ENCODE peak calls at places on chromosomes 3 and 15, in five cellular contexts. One of them, this sample, is unnamed.

GRCh38 chr15:83064859-83065258 is 2.2 kb downstream of the BTBD1 start:
- DNase-seq in IMR-90: peak
- DNase-seq in prostate gland: no peak
- DNase-seq in stomach: no peak
- DNase-seq in astrocyte of the spinal cord: no peak
- DNase-seq in this sample: no peak

GRCh38 chr15:39542385-39543065 is 38.4 kb upstream of the THBS1 start:
- DNase-seq in astrocyte of the spinal cord: no peak
- DNase-seq in IMR-90: no peak
- DNase-seq in stomach: no peak
- DNase-seq in prostate gland: no peak
- DNase-seq in this sample: no peak

GRCh38 chr3:187319699-187320302 is 28.3 kb upstream of the MASP1 start:
- DNase-seq in IMR-90: peak
- DNase-seq in stomach: peak
- DNase-seq in prostate gland: peak
- DNase-seq in astrocyte of the spinal cord: peak
- DNase-seq in this sample: no peak

GRCh38 chr15:23064156-23064555 is 24.8 kb upstream of the TUBGCP5 start:
- DNase-seq in IMR-90: no peak
- DNase-seq in prostate gland: no peak
- DNase-seq in stomach: no peak
- DNase-seq in astrocyte of the spinal cord: no peak
- DNase-seq in this sample: no peak

GRCh38 chr3:185928532-185928931 is 9.3 kb downstream of the TRA2B start:
- DNase-seq in stomach: no peak
- DNase-seq in prostate gland: no peak
- DNase-seq in IMR-90: no peak
- DNase-seq in astrocyte of the spinal cord: no peak
- DNase-seq in this sample: no peak

GRCh38 chr3:100401674-100402036 is 316 bp downstream of the LNP1 start:
- DNase-seq in prostate gland: peak
- DNase-seq in stomach: no peak
- DNase-seq in astrocyte of the spinal cord: no peak
- DNase-seq in IMR-90: peak
- DNase-seq in this sample: no peak

GRCh38 chr3:75001330-75001729 is 386.9 kb upstream of the CNTN3 start:
- DNase-seq in IMR-90: peak
- DNase-seq in stomach: no peak
- DNase-seq in prostate gland: no peak
- DNase-seq in astrocyte of the spinal cord: no peak
- DNase-seq in this sample: no peak

GRCh38 chr15:40743466-40743865 is 11.6 kb downstream of the RMDN3 start:
- DNase-seq in stomach: no peak
- DNase-seq in astrocyte of the spinal cord: no peak
- DNase-seq in IMR-90: no peak
- DNase-seq in prostate gland: no peak
- DNase-seq in this sample: no peak

GRCh38 chr3:153289334-153289808 is 127.3 kb downstream of the RAP2B start:
- DNase-seq in IMR-90: peak
- DNase-seq in stomach: no peak
- DNase-seq in astrocyte of the spinal cord: no peak
- DNase-seq in prostate gland: no peak
- DNase-seq in this sample: no peak

GRCh38 chr3:149783576-149783975 is 8.8 kb downstream of the ANKUB1 start:
- DNase-seq in IMR-90: peak
- DNase-seq in astrocyte of the spinal cord: peak
- DNase-seq in stomach: no peak
- DNase-seq in prostate gland: no peak
- DNase-seq in this sample: peak

GRCh38 chr3:68631810-68632545 is 300.4 kb downstream of the TAFA4 start:
- DNase-seq in astrocyte of the spinal cord: no peak
- DNase-seq in IMR-90: no peak
- DNase-seq in prostate gland: no peak
- DNase-seq in stomach: no peak
- DNase-seq in this sample: no peak

GRCh38 chr3:185779461-185779860 is 45.4 kb downstream of the IGF2BP2 start:
- DNase-seq in IMR-90: no peak
- DNase-seq in prostate gland: no peak
- DNase-seq in astrocyte of the spinal cord: no peak
- DNase-seq in stomach: no peak
- DNase-seq in this sample: no peak

GRCh38 chr15:55319537-55320325 is 709 bp downstream of the PIGB start:
- DNase-seq in prostate gland: no peak
- DNase-seq in stomach: peak
- DNase-seq in IMR-90: peak
- DNase-seq in astrocyte of the spinal cord: peak
- DNase-seq in this sample: no peak

GRCh38 chr15:71440479-71441071 is 325.3 kb downstream of the THSD4 start:
- DNase-seq in stomach: no peak
- DNase-seq in astrocyte of the spinal cord: peak
- DNase-seq in prostate gland: no peak
- DNase-seq in IMR-90: peak
- DNase-seq in this sample: peak

GRCh38 chr3:81716870-81717509 is 44.5 kb downstream of the GBE1 start:
- DNase-seq in stomach: peak
- DNase-seq in astrocyte of the spinal cord: peak
- DNase-seq in IMR-90: peak
- DNase-seq in prostate gland: no peak
- DNase-seq in this sample: peak

GRCh38 chr15:62280625-62281024 is 115.5 kb upstream of the C2CD4B start:
- DNase-seq in stomach: no peak
- DNase-seq in prostate gland: no peak
- DNase-seq in astrocyte of the spinal cord: no peak
- DNase-seq in IMR-90: no peak
- DNase-seq in this sample: no peak

GRCh38 chr3:73453676-73454075 is 171.1 kb downstream of the PDZRN3 start:
- DNase-seq in stomach: no peak
- DNase-seq in IMR-90: peak
- DNase-seq in astrocyte of the spinal cord: peak
- DNase-seq in prostate gland: no peak
- DNase-seq in this sample: no peak

GRCh38 chr3:123657578-123657977 is 72.7 kb upstream of the HACD2 start:
- DNase-seq in IMR-90: peak
- DNase-seq in astrocyte of the spinal cord: no peak
- DNase-seq in prostate gland: no peak
- DNase-seq in stomach: no peak
- DNase-seq in this sample: no peak

GRCh38 chr3:43873723-43874122 is 183.0 kb downstream of the ABHD5 start:
- DNase-seq in prostate gland: no peak
- DNase-seq in IMR-90: no peak
- DNase-seq in astrocyte of the spinal cord: no peak
- DNase-seq in stomach: no peak
- DNase-seq in this sample: no peak

GRCh38 chr15:83289160-83289559 is 4.7 kb upstream of the BNC1 start:
- DNase-seq in prostate gland: no peak
- DNase-seq in IMR-90: peak
- DNase-seq in astrocyte of the spinal cord: peak
- DNase-seq in stomach: no peak
- DNase-seq in this sample: no peak

GRCh38 chr3:184360070-184360833 is 1.2 kb downstream of the CLCN2 start:
- DNase-seq in IMR-90: no peak
- DNase-seq in prostate gland: no peak
- DNase-seq in stomach: no peak
- DNase-seq in astrocyte of the spinal cord: no peak
- DNase-seq in this sample: no peak

GRCh38 chr3:156892701-156893100 is 66.5 kb downstream of the LEKR1 start:
- DNase-seq in IMR-90: peak
- DNase-seq in astrocyte of the spinal cord: peak
- DNase-seq in prostate gland: no peak
- DNase-seq in stomach: no peak
- DNase-seq in this sample: no peak

GRCh38 chr3:10244004-10244403 is 4.3 kb upstream of the TATDN2 start:
- DNase-seq in astrocyte of the spinal cord: no peak
- DNase-seq in IMR-90: no peak
- DNase-seq in prostate gland: no peak
- DNase-seq in stomach: no peak
- DNase-seq in this sample: no peak

GRCh38 chr3:126544596-126545281 is 14.0 kb downstream of the C3orf22 start:
- DNase-seq in stomach: peak
- DNase-seq in astrocyte of the spinal cord: no peak
- DNase-seq in IMR-90: no peak
- DNase-seq in prostate gland: no peak
- DNase-seq in this sample: no peak

GRCh38 chr3:170848294-170848917 is 21.6 kb downstream of the RPL22L1 start:
- DNase-seq in prostate gland: no peak
- DNase-seq in stomach: no peak
- DNase-seq in IMR-90: peak
- DNase-seq in astrocyte of the spinal cord: peak
- DNase-seq in this sample: no peak

GRCh38 chr3:110995461-110996226 is 76.0 kb upstream of the NECTIN3 start:
- DNase-seq in IMR-90: peak
- DNase-seq in prostate gland: no peak
- DNase-seq in astrocyte of the spinal cord: peak
- DNase-seq in stomach: no peak
- DNase-seq in this sample: no peak

GRCh38 chr3:126340081-126340511 is 17.1 kb downstream of the KLF15 start:
- DNase-seq in stomach: peak
- DNase-seq in astrocyte of the spinal cord: no peak
- DNase-seq in prostate gland: no peak
- DNase-seq in IMR-90: no peak
- DNase-seq in this sample: no peak

DNA sequence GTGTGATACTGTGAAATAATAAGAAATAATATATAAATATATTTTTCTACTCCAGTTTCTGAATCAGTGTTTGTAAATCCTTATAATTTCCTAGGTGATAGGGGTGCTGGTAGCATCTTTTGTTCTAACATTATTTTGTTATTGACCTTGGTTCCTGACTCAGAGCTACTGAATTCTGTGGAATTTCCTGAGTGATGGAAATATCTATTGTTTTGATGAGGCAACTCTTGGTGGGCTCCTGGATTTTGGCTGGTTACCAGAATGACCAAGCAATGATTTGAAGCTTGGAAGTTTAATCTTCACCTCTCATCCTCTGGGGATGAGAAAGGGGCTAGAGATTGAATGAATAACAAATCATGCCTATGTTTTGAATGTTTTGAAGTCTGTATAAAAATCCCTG is 377.3 kb downstream of the LPP start:
- DNase-seq in astrocyte of the spinal cord: peak
- DNase-seq in prostate gland: no peak
- DNase-seq in IMR-90: peak
- DNase-seq in stomach: no peak
- DNase-seq in this sample: peak
- TF ChIP-seq CTCF in astrocyte of the spinal cord: no peak
- TF ChIP-seq CTCF in prostate gland: no peak
- TF ChIP-seq CTCF in IMR-90: no peak
- TF ChIP-seq CTCF in stomach: no peak
- TF ChIP-seq CTCF in this sample: no peak

GRCh38 chr3:129794319-129795201 is 99.0 kb downstream of the TMCC1 start:
- DNase-seq in prostate gland: peak
- DNase-seq in IMR-90: no peak
- DNase-seq in stomach: peak
- DNase-seq in astrocyte of the spinal cord: peak
- DNase-seq in this sample: peak

GRCh38 chr3:129793356-129793755 is 100.2 kb downstream of the TMCC1 start:
- DNase-seq in astrocyte of the spinal cord: no peak
- DNase-seq in IMR-90: no peak
- DNase-seq in prostate gland: no peak
- DNase-seq in stomach: no peak
- DNase-seq in this sample: no peak

GRCh38 chr3:129796146-129796545 is 97.4 kb downstream of the TMCC1 start:
- DNase-seq in IMR-90: no peak
- DNase-seq in prostate gland: no peak
- DNase-seq in stomach: no peak
- DNase-seq in astrocyte of the spinal cord: no peak
- DNase-seq in this sample: no peak

GRCh38 chr3:129795596-129795995 is 97.9 kb downstream of the TMCC1 start:
- DNase-seq in stomach: no peak
- DNase-seq in IMR-90: peak
- DNase-seq in astrocyte of the spinal cord: peak
- DNase-seq in prostate gland: no peak
- DNase-seq in this sample: peak

GRCh38 chr3:129793947-129794318 is 99.6 kb downstream of the TMCC1 start:
- DNase-seq in astrocyte of the spinal cord: no peak
- DNase-seq in stomach: no peak
- DNase-seq in prostate gland: no peak
- DNase-seq in IMR-90: no peak
- DNase-seq in this sample: no peak
- H3K4me3 ChIP-seq in astrocyte of the spinal cord: peak
- H3K4me3 ChIP-seq in stomach: no peak
- H3K4me3 ChIP-seq in prostate gland: no peak
- H3K4me3 ChIP-seq in IMR-90: no peak
- H3K4me3 ChIP-seq in this sample: peak

DNA sequence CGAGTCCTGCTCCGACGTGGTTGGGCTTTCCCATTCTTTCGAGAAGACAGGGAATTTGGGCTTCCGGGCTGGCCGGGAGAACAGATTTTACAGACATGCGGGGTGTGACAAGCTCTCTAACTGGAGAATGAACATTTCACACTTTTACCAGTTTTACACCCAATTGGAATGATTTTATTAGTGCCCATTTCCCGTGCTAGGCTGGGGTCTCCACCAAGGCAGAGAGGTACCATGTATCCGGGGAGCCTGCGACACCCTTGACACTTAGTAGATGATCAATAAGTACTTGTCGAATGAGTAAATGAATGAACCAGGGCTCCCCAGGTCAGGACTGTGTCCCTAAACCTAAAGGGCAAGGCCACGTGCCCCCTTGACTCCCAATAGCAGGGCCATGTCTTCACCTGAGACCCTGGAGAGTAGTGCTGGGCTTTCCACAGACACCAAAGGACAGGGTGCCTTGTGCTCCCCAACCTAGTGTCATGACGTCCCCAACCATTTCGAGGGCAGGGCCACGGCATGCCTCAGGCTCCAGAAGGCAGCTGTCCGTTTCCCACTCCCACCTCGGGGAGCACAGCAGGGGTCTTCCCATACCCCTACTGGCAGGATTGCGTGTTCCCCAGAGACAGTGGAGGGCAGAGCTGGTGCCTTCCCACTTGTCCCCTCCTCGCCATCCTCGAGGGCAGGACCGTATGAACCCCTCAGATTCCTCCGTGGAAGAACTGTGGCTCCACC is 680 bp upstream of the MYD88 start:
- DNase-seq in astrocyte of the spinal cord: no peak
- DNase-seq in prostate gland: no peak
- DNase-seq in stomach: no peak
- DNase-seq in IMR-90: no peak
- DNase-seq in this sample: no peak
- TF ChIP-seq CTCF in astrocyte of the spinal cord: peak
- TF ChIP-seq CTCF in prostate gland: no peak
- TF ChIP-seq CTCF in stomach: no peak
- TF ChIP-seq CTCF in IMR-90: no peak
- TF ChIP-seq CTCF in this sample: peak

DNA sequence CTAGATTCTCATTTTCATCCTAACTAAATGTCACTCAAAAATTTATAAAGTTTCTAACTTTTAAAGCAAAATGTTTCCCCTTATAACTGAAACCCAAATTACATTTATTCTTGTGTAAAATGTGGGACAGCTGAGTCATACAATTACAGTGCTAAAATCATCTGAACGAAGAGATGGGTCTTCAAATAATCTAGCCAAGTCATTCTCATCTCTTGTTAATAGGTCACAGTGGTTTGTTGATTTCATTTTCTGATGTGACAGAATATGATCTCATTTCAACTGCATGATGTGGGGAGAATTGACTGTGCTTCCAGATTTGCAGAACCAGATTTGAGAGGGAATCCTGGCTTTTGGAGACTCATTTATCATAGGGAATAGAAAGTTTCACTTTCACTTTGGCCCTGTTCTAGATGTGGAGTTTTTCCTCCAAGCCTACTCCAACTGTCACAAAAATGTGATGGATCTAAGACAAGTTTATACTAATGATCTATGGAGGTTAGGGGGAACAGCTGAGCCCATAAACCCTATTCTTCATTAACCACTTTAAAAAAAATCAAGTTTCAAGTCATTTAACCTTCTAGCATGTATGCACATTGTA is 685.0 kb downstream of the PDCD6IP start:
- DNase-seq in IMR-90: no peak
- DNase-seq in astrocyte of the spinal cord: peak
- DNase-seq in prostate gland: no peak
- DNase-seq in stomach: no peak
- DNase-seq in this sample: no peak
- H3K4me3 ChIP-seq in IMR-90: no peak
- H3K4me3 ChIP-seq in astrocyte of the spinal cord: no peak
- H3K4me3 ChIP-seq in prostate gland: no peak
- H3K4me3 ChIP-seq in stomach: no peak
- H3K4me3 ChIP-seq in this sample: peak